ENCODE peak calls at places on chromosomes 1 and 21, in eight cellular contexts. One of them, this sample, is unnamed.

GRCh38 chr1:180519846-180520245 is 17.5 kb upstream of the ACBD6 start:
- DNase-seq in choroid plexus epithelial cell: no peak
- DNase-seq in fibroblast of villous mesenchyme: no peak
- DNase-seq in IMR-90: no peak
- DNase-seq in heart left ventricle: no peak
- DNase-seq in left ventricle myocardium inferior: no peak
- DNase-seq in K562: no peak
- DNase-seq in A673: no peak
- DNase-seq in this sample: no peak

GRCh38 chr1:53294557-53294956 is 33.3 kb downstream of the LRP8 start:
- DNase-seq in choroid plexus epithelial cell: peak
- DNase-seq in fibroblast of villous mesenchyme: peak
- DNase-seq in IMR-90: peak
- DNase-seq in heart left ventricle: no peak
- DNase-seq in left ventricle myocardium inferior: no peak
- DNase-seq in K562: no peak
- DNase-seq in A673: no peak
- DNase-seq in this sample: peak

GRCh38 chr1:64701886-64702285 is 43.0 kb upstream of the RAVER2 start:
- DNase-seq in choroid plexus epithelial cell: no peak
- DNase-seq in fibroblast of villous mesenchyme: no peak
- DNase-seq in IMR-90: no peak
- DNase-seq in heart left ventricle: no peak
- DNase-seq in left ventricle myocardium inferior: no peak
- DNase-seq in K562: no peak
- DNase-seq in A673: no peak
- DNase-seq in this sample: peak

GRCh38 chr1:87926131-87926828 is 597.6 kb downstream of the LMO4 start:
- DNase-seq in choroid plexus epithelial cell: no peak
- DNase-seq in fibroblast of villous mesenchyme: no peak
- DNase-seq in IMR-90: no peak
- DNase-seq in heart left ventricle: no peak
- DNase-seq in left ventricle myocardium inferior: no peak
- DNase-seq in K562: no peak
- DNase-seq in A673: no peak
- DNase-seq in this sample: no peak

GRCh38 chr1:44436401-44437394 is 31.6 kb downstream of the RNF220 start:
- DNase-seq in choroid plexus epithelial cell: no peak
- DNase-seq in fibroblast of villous mesenchyme: no peak
- DNase-seq in IMR-90: no peak
- DNase-seq in heart left ventricle: no peak
- DNase-seq in left ventricle myocardium inferior: no peak
- DNase-seq in K562: no peak
- DNase-seq in A673: peak
- DNase-seq in this sample: no peak

GRCh38 chr1:240455228-240455821 is 156.6 kb downstream of the GREM2 start:
- DNase-seq in choroid plexus epithelial cell: peak
- DNase-seq in fibroblast of villous mesenchyme: no peak
- DNase-seq in IMR-90: peak
- DNase-seq in heart left ventricle: no peak
- DNase-seq in left ventricle myocardium inferior: no peak
- DNase-seq in K562: no peak
- DNase-seq in A673: peak
- DNase-seq in this sample: peak

GRCh38 chr1:193542668-193543067 is 356.3 kb upstream of the B3GALT2 start:
- DNase-seq in choroid plexus epithelial cell: peak
- DNase-seq in fibroblast of villous mesenchyme: no peak
- DNase-seq in IMR-90: peak
- DNase-seq in heart left ventricle: no peak
- DNase-seq in left ventricle myocardium inferior: no peak
- DNase-seq in K562: no peak
- DNase-seq in A673: no peak
- DNase-seq in this sample: no peak

GRCh38 chr1:36023098-36023769 is 60.7 kb upstream of the TEKT2 start:
- DNase-seq in choroid plexus epithelial cell: no peak
- DNase-seq in fibroblast of villous mesenchyme: no peak
- DNase-seq in IMR-90: no peak
- DNase-seq in heart left ventricle: no peak
- DNase-seq in left ventricle myocardium inferior: no peak
- DNase-seq in K562: no peak
- DNase-seq in A673: no peak
- DNase-seq in this sample: no peak

GRCh38 chr1:198003468-198003867 is 86.3 kb downstream of the LHX9 start:
- DNase-seq in choroid plexus epithelial cell: no peak
- DNase-seq in fibroblast of villous mesenchyme: no peak
- DNase-seq in IMR-90: no peak
- DNase-seq in heart left ventricle: no peak
- DNase-seq in left ventricle myocardium inferior: no peak
- DNase-seq in K562: no peak
- DNase-seq in A673: no peak
- DNase-seq in this sample: no peak

GRCh38 chr1:34928066-34928864 is 1.2 kb downstream of the DLGAP3 start:
- DNase-seq in choroid plexus epithelial cell: no peak
- DNase-seq in fibroblast of villous mesenchyme: no peak
- DNase-seq in IMR-90: no peak
- DNase-seq in heart left ventricle: no peak
- DNase-seq in left ventricle myocardium inferior: no peak
- DNase-seq in K562: no peak
- DNase-seq in A673: no peak
- DNase-seq in this sample: no peak

GRCh38 chr1:19384113-19384512 is 72.0 kb downstream of the SLC66A1 start:
- DNase-seq in choroid plexus epithelial cell: peak
- DNase-seq in fibroblast of villous mesenchyme: no peak
- DNase-seq in IMR-90: peak
- DNase-seq in heart left ventricle: peak
- DNase-seq in left ventricle myocardium inferior: peak
- DNase-seq in K562: peak
- DNase-seq in A673: peak
- DNase-seq in this sample: peak

GRCh38 chr1:59666106-59666505 is 148.6 kb upstream of the HOOK1 start:
- DNase-seq in choroid plexus epithelial cell: peak
- DNase-seq in fibroblast of villous mesenchyme: no peak
- DNase-seq in IMR-90: no peak
- DNase-seq in heart left ventricle: no peak
- DNase-seq in left ventricle myocardium inferior: no peak
- DNase-seq in K562: no peak
- DNase-seq in A673: no peak
- DNase-seq in this sample: no peak

GRCh38 chr1:37556712-37557196 is at the start of gene DNALI1:
- DNase-seq in choroid plexus epithelial cell: peak
- DNase-seq in fibroblast of villous mesenchyme: peak
- DNase-seq in IMR-90: peak
- DNase-seq in heart left ventricle: peak
- DNase-seq in left ventricle myocardium inferior: peak
- DNase-seq in K562: peak
- DNase-seq in A673: peak
- DNase-seq in this sample: peak

GRCh38 chr1:226681652-226682493 is 57.2 kb downstream of the ITPKB start:
- DNase-seq in choroid plexus epithelial cell: no peak
- DNase-seq in fibroblast of villous mesenchyme: no peak
- DNase-seq in IMR-90: no peak
- DNase-seq in heart left ventricle: no peak
- DNase-seq in left ventricle myocardium inferior: no peak
- DNase-seq in K562: no peak
- DNase-seq in A673: no peak
- DNase-seq in this sample: no peak

GRCh38 chr21:39029086-39029772 is 154.0 kb downstream of the PSMG1 start:
- DNase-seq in choroid plexus epithelial cell: peak
- DNase-seq in fibroblast of villous mesenchyme: peak
- DNase-seq in IMR-90: peak
- DNase-seq in heart left ventricle: no peak
- DNase-seq in left ventricle myocardium inferior: no peak
- DNase-seq in K562: no peak
- DNase-seq in A673: no peak
- DNase-seq in this sample: peak

GRCh38 chr1:32414186-32414886 is 20.1 kb upstream of the BSDC1 start:
- DNase-seq in choroid plexus epithelial cell: no peak
- DNase-seq in fibroblast of villous mesenchyme: no peak
- DNase-seq in IMR-90: no peak
- DNase-seq in heart left ventricle: no peak
- DNase-seq in left ventricle myocardium inferior: no peak
- DNase-seq in K562: no peak
- DNase-seq in A673: no peak
- DNase-seq in this sample: no peak

GRCh38 chr1:234188454-234188792 is 184.8 kb upstream of the COA6 start:
- DNase-seq in choroid plexus epithelial cell: no peak
- DNase-seq in fibroblast of villous mesenchyme: no peak
- DNase-seq in IMR-90: no peak
- DNase-seq in heart left ventricle: no peak
- DNase-seq in left ventricle myocardium inferior: no peak
- DNase-seq in K562: no peak
- DNase-seq in A673: peak
- DNase-seq in this sample: no peak

GRCh38 chr1:40855513-40855912 is 6.7 kb downstream of the CITED4 start:
- DNase-seq in choroid plexus epithelial cell: peak
- DNase-seq in fibroblast of villous mesenchyme: no peak
- DNase-seq in IMR-90: no peak
- DNase-seq in heart left ventricle: no peak
- DNase-seq in left ventricle myocardium inferior: no peak
- DNase-seq in K562: no peak
- DNase-seq in A673: peak
- DNase-seq in this sample: no peak
- TF ChIP-seq CTCF in choroid plexus epithelial cell: peak
- TF ChIP-seq CTCF in fibroblast of villous mesenchyme: peak
- TF ChIP-seq CTCF in IMR-90: peak
- TF ChIP-seq CTCF in heart left ventricle: no peak
- TF ChIP-seq CTCF in left ventricle myocardium inferior: peak
- TF ChIP-seq CTCF in K562: peak
- TF ChIP-seq CTCF in A673: peak
- TF ChIP-seq CTCF in this sample: peak

GRCh38 chr1:155308493-155309422 is at the start of gene FDPS:
- DNase-seq in choroid plexus epithelial cell: peak
- DNase-seq in fibroblast of villous mesenchyme: peak
- DNase-seq in IMR-90: peak
- DNase-seq in heart left ventricle: peak
- DNase-seq in left ventricle myocardium inferior: peak
- DNase-seq in K562: peak
- DNase-seq in A673: peak
- DNase-seq in this sample: peak
- TF ChIP-seq CTCF in choroid plexus epithelial cell: no peak
- TF ChIP-seq CTCF in fibroblast of villous mesenchyme: no peak
- TF ChIP-seq CTCF in IMR-90: no peak
- TF ChIP-seq CTCF in heart left ventricle: no peak
- TF ChIP-seq CTCF in left ventricle myocardium inferior: peak
- TF ChIP-seq CTCF in K562: no peak
- TF ChIP-seq CTCF in A673: no peak
- TF ChIP-seq CTCF in this sample: no peak

DNA sequence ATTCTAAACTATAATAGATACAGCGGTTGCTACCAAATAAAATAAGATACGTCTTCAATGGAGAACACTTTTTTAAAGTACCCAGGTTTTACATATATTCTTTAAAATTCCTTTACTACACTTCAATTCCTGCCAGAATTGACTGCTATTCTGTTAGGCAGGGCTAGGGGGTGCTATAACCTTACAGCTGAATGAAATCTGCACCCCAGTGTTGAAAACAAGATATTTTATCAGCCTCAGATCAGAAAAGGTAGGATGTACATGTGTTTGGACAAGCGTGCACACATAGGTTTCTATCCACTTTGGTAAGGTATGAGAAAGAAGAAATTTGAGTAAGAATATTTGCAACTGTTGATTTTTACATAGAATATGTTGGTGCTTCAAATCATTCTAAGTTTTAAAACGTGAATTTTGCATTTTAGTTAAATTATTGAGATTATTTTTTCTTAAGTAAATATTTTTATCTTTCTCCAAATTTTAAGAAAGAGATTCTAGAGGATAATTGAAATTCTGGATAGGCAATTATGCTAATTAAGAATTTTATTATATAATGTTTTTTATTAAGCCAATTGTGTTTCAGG is 490.8 kb upstream of the ADGRL4 start:
- DNase-seq in choroid plexus epithelial cell: peak
- DNase-seq in fibroblast of villous mesenchyme: peak
- DNase-seq in IMR-90: peak
- DNase-seq in heart left ventricle: no peak
- DNase-seq in left ventricle myocardium inferior: no peak
- DNase-seq in K562: peak
- DNase-seq in A673: peak
- DNase-seq in this sample: peak
- TF ChIP-seq CTCF in choroid plexus epithelial cell: peak
- TF ChIP-seq CTCF in fibroblast of villous mesenchyme: peak
- TF ChIP-seq CTCF in IMR-90: peak
- TF ChIP-seq CTCF in heart left ventricle: peak
- TF ChIP-seq CTCF in left ventricle myocardium inferior: peak
- TF ChIP-seq CTCF in K562: peak
- TF ChIP-seq CTCF in A673: peak
- TF ChIP-seq CTCF in this sample: peak

GRCh38 chr1:228218513-228219244 is 10.8 kb downstream of the OBSCN start:
- DNase-seq in choroid plexus epithelial cell: no peak
- DNase-seq in fibroblast of villous mesenchyme: no peak
- DNase-seq in IMR-90: no peak
- DNase-seq in heart left ventricle: no peak
- DNase-seq in left ventricle myocardium inferior: no peak
- DNase-seq in K562: no peak
- DNase-seq in A673: no peak
- DNase-seq in this sample: no peak

GRCh38 chr1:228219245-228219961 is 11.6 kb downstream of the OBSCN start:
- DNase-seq in choroid plexus epithelial cell: no peak
- DNase-seq in fibroblast of villous mesenchyme: no peak
- DNase-seq in IMR-90: no peak
- DNase-seq in heart left ventricle: no peak
- DNase-seq in left ventricle myocardium inferior: no peak
- DNase-seq in K562: no peak
- DNase-seq in A673: no peak
- DNase-seq in this sample: no peak

GRCh38 chr1:228215663-228216116 is 7.8 kb downstream of the OBSCN start:
- DNase-seq in choroid plexus epithelial cell: no peak
- DNase-seq in fibroblast of villous mesenchyme: no peak
- DNase-seq in IMR-90: no peak
- DNase-seq in heart left ventricle: no peak
- DNase-seq in left ventricle myocardium inferior: no peak
- DNase-seq in K562: no peak
- DNase-seq in A673: no peak
- DNase-seq in this sample: no peak

GRCh38 chr1:228216371-228217320 is 8.8 kb downstream of the OBSCN start:
- DNase-seq in choroid plexus epithelial cell: no peak
- DNase-seq in fibroblast of villous mesenchyme: no peak
- DNase-seq in IMR-90: no peak
- DNase-seq in heart left ventricle: peak
- DNase-seq in left ventricle myocardium inferior: no peak
- DNase-seq in K562: no peak
- DNase-seq in A673: no peak
- DNase-seq in this sample: no peak

DNA sequence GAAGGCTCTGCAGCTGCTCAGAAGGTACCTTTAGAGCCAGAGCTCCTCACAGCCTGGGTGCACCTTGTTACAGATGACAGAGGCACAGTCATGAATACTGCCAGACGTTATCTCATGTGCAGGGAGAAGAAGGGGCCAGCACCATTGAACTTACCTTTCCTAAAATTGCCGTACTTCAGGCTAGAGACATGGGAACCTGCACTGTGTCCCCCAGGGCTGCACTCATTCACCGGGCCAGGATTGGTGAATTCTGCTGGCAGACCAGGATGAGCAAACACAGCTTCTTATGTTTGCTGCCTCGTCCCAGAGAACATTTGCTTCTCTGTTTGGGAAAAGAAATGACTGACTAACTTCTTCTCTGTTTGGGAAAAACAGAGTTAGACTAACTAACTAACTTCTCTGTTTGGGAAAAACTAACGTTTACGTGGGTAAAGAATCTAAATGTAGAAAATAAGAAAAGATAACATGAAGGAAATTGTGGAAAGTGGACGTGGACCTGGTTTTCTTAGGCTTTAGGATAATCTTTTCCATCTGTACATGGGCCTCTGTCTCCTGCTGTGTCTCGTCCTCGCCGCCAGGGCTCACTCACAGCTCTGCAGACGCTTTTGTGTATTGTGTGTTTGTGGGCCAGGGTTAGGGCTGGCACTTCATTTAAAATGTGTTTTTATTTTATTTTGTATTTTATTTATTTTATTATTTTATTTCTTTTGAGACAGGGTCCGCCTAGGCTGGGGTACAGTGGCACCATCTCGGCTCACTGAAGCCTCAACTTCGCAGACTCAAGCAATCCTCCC is 9.9 kb downstream of the OBSCN start:
- DNase-seq in choroid plexus epithelial cell: peak
- DNase-seq in fibroblast of villous mesenchyme: no peak
- DNase-seq in IMR-90: no peak
- DNase-seq in heart left ventricle: no peak
- DNase-seq in left ventricle myocardium inferior: no peak
- DNase-seq in K562: peak
- DNase-seq in A673: no peak
- DNase-seq in this sample: no peak
- TF ChIP-seq CTCF in choroid plexus epithelial cell: peak
- TF ChIP-seq CTCF in fibroblast of villous mesenchyme: peak
- TF ChIP-seq CTCF in IMR-90: no peak
- TF ChIP-seq CTCF in heart left ventricle: no peak
- TF ChIP-seq CTCF in left ventricle myocardium inferior: no peak
- TF ChIP-seq CTCF in K562: peak
- TF ChIP-seq CTCF in A673: no peak
- TF ChIP-seq CTCF in this sample: no peak